ENCODE peak calls at places on chromosomes 11 and 22, in ten cellular contexts. D is body of pancreas, G is astrocyte of the spinal cord, S is kidney, O is GM20000, V is heart right ventricle, R is psoas muscle, L is Peyer's patch, E is endothelial cell of umbilical vein, F is MCF 10A. Y is an unnamed sample.

GRCh38 chr22:37601540-37602442 is 6.8 kb upstream of the GGA1 start:
- DNase-seq in D (peak; percentile 91), G (peak; percentile 19), S (no peak), O (no peak), V (no peak), R (no peak), L (no peak), E (peak; percentile 42), F (peak; percentile 95), Y (no peak)

GRCh38 chr22:46050916-46051614 is 74.1 kb upstream of the WNT7B start:
- DNase-seq in D (peak; percentile 11), G (no peak), S (peak; percentile 74), O (no peak), V (no peak), R (no peak), L (no peak), E (no peak), F (no peak), Y (no peak)

GRCh38 chr11:92455221-92455790 is 230.7 kb downstream of the FAT3 start:
- DNase-seq in D (no peak), G (no peak), S (no peak), O (no peak), V (no peak), R (no peak), L (no peak), E (no peak), F (no peak), Y (no peak)

GRCh38 chr11:16609769-16610168 is 128.7 kb upstream of the C11orf58 start:
- DNase-seq in D (no peak), G (no peak), S (no peak), O (no peak), V (no peak), R (no peak), L (no peak), E (no peak), F (no peak), Y (no peak)

GRCh38 chr22:38165929-38166593 is 15.6 kb downstream of the PLA2G6 start:
- DNase-seq in D (no peak), G (no peak), S (peak; percentile 63), O (no peak), V (no peak), R (no peak), L (no peak), E (no peak), F (no peak), Y (no peak)

GRCh38 chr22:39169797-39170466 is 17.5 kb upstream of the CBX7 start:
- DNase-seq in D (no peak), G (no peak), S (no peak), O (no peak), V (no peak), R (no peak), L (no peak), E (no peak), F (no peak), Y (no peak)

GRCh38 chr11:2265396-2265795 is 5.0 kb downstream of the ASCL2 start:
- DNase-seq in D (peak; percentile 9), G (no peak), S (no peak), O (no peak), V (no peak), R (no peak), L (peak; percentile 58), E (no peak), F (no peak), Y (peak; percentile 67)

GRCh38 chr11:85845052-85845631 is 10.0 kb upstream of the CCDC83 start:
- DNase-seq in D (no peak), G (no peak), S (no peak), O (no peak), V (no peak), R (no peak), L (no peak), E (peak; percentile 11), F (peak; percentile 65), Y (no peak)

GRCh38 chr22:44286673-44287072 is 26.1 kb downstream of the SHISAL1 start:
- DNase-seq in D (no peak), G (no peak), S (no peak), O (no peak), V (no peak), R (no peak), L (no peak), E (no peak), F (no peak), Y (no peak)

GRCh38 chr11:123407124-123407995 is 22.7 kb upstream of the GRAMD1B start:
- DNase-seq in D (peak; percentile 71), G (peak; percentile 71), S (no peak), O (no peak), V (peak; percentile 71), R (peak; percentile 34), L (peak; percentile 35), E (peak; percentile 75), F (peak; percentile 81), Y (no peak)

GRCh38 chr11:43845816-43846215 is 34.8 kb upstream of the ALKBH3 start:
- DNase-seq in D (no peak), G (no peak), S (no peak), O (no peak), V (no peak), R (no peak), L (no peak), E (no peak), F (no peak), Y (no peak)

GRCh38 chr22:43616645-43617044 is 195.5 kb downstream of the EFCAB6 start:
- DNase-seq in D (peak; percentile 23), G (no peak), S (no peak), O (no peak), V (no peak), R (no peak), L (no peak), E (no peak), F (peak; percentile 13), Y (no peak)

GRCh38 chr11:106276859-106277436 is 199.5 kb downstream of the AASDHPPT start:
- DNase-seq in D (no peak), G (peak; percentile 29), S (no peak), O (no peak), V (no peak), R (no peak), L (no peak), E (no peak), F (peak; percentile 29), Y (no peak)
- TF ChIP-seq CTCF in D (peak; percentile 31), G (peak; percentile 52), S (peak; percentile 39), O (no peak), V (no peak), R (no peak), L (no peak), E (no peak), F (peak; percentile 40), Y (no peak)

GRCh38 chr22:32401486-32401885 is 10.6 kb downstream of the RTCB start:
- DNase-seq in D (no peak), G (no peak), S (no peak), O (no peak), V (no peak), R (no peak), L (no peak), E (no peak), F (no peak), Y (no peak)

GRCh38 chr22:32395107-32395506 is 16.9 kb downstream of the RTCB start:
- DNase-seq in D (no peak), G (no peak), S (no peak), O (no peak), V (no peak), R (no peak), L (no peak), E (no peak), F (no peak), Y (no peak)

GRCh38 chr22:32396255-32396654 is 15.8 kb downstream of the RTCB start:
- DNase-seq in D (no peak), G (no peak), S (no peak), O (no peak), V (no peak), R (no peak), L (no peak), E (no peak), F (no peak), Y (no peak)

GRCh38 chr22:32396746-32397145 is 15.3 kb downstream of the RTCB start:
- DNase-seq in D (no peak), G (no peak), S (no peak), O (no peak), V (no peak), R (no peak), L (no peak), E (no peak), F (no peak), Y (no peak)
- TF ChIP-seq CTCF in D (no peak), G (no peak), S (no peak), O (no peak), V (no peak), R (no peak), L (no peak), E (no peak), F (no peak), Y (no peak)

DNA sequence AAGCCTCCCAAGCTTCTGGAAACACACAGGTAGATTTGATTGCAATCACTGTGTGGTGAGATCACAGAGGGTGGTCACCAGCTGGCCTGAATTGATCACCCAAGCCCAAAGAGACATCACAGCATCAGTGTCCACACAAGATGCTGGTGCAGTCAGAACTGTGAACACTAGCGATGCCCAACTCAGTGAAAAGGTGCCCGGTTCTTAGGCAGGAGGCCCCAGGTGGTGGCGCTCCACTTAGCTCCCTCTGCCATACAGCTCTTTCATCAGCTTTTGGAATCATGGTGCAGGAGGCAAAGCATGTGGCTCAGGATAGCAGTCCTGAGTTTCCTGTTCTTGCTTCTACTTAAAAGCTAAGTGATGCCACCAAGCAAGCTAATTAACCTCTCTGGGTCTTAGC is 11.1 kb downstream of the DGCR2 start:
- DNase-seq in D (no peak), G (no peak), S (no peak), O (no peak), V (no peak), R (no peak), L (no peak), E (no peak), F (no peak), Y (no peak)
- TF ChIP-seq CTCF in D (no peak), G (no peak), S (no peak), O (no peak), V (no peak), R (no peak), L (no peak), E (no peak), F (no peak), Y (no peak)

GRCh38 chr11:64802370-64803162 is 448 bp downstream of the MAP4K2 start:
- DNase-seq in D (no peak), G (no peak), S (peak; percentile 89), O (peak; percentile 57), V (no peak), R (no peak), L (peak; percentile 72), E (no peak), F (no peak), Y (no peak)

GRCh38 chr11:64804346-64805210 is 1.6 kb upstream of the MAP4K2 start:
- DNase-seq in D (no peak), G (no peak), S (peak; percentile 79), O (no peak), V (no peak), R (no peak), L (no peak), E (no peak), F (no peak), Y (no peak)

GRCh38 chr11:64803846-64804345 is 882 bp upstream of the MAP4K2 start:
- DNase-seq in D (no peak), G (no peak), S (no peak), O (no peak), V (no peak), R (no peak), L (no peak), E (no peak), F (no peak), Y (no peak)

GRCh38 chr11:64801591-64802369 is 1.2 kb downstream of the MAP4K2 start:
- DNase-seq in D (no peak), G (no peak), S (peak; percentile 75), O (no peak), V (no peak), R (no peak), L (no peak), E (peak; percentile 69), F (no peak), Y (no peak)

GRCh38 chr11:64803163-64803845 is at the start of gene MAP4K2:
- DNase-seq in D (peak; percentile 89), G (peak; percentile 75), S (peak; percentile 93), O (peak; percentile 99), V (peak; percentile 93), R (peak; percentile 90), L (peak; percentile 89), E (peak; percentile 74), F (peak; percentile 87), Y (peak; percentile 98)
- TF ChIP-seq CTCF in D (peak; percentile 42), G (peak; percentile 17), S (no peak), O (no peak), V (peak; percentile 56), R (peak; percentile 38), L (peak; percentile 19), E (peak; percentile 28), F (peak; percentile 16), Y (no peak)